ENCODE peak calls at places on chromosome 20, in six cellular contexts. P is hepatocyte, U is SK-N-SH, H is GM23338, M is neural progenitor cell, Y is OCI-LY7. X is an unnamed sample.

GRCh38 chr20:33909331-33909921 is 84.3 kb upstream of the RALY start:
- DNase-seq in M (no peak), H (no peak), U (no peak), Y (no peak), P (peak; percentile 21), X (peak; percentile 78)

GRCh38 chr20:38810926-38811325 is 5.4 kb downstream of the PPP1R16B start:
- DNase-seq in Y (no peak), U (no peak), M (no peak), H (no peak), P (no peak), X (no peak)

GRCh38 chr20:48284837-48285236 is 499.6 kb upstream of the SULF2 start:
- DNase-seq in M (no peak), P (no peak), U (no peak), Y (no peak), H (no peak), X (peak; percentile 14)

GRCh38 chr20:10332656-10333421 is 101.2 kb downstream of the MKKS start:
- DNase-seq in P (no peak), Y (no peak), H (no peak), M (no peak), U (no peak), X (no peak)

GRCh38 chr20:24783631-24784492 is 165.2 kb upstream of the CST7 start:
- DNase-seq in M (peak; percentile 17), Y (peak; percentile 35), P (peak; percentile 23), U (no peak), H (peak; percentile 61), X (no peak)

GRCh38 chr20:10580700-10581099 is 93.1 kb downstream of the JAG1 start:
- DNase-seq in Y (peak; percentile 1), U (no peak), H (no peak), P (no peak), M (no peak), X (no peak)

GRCh38 chr20:62052336-62052841 is 13.3 kb downstream of the TAF4 start:
- DNase-seq in H (no peak), U (no peak), P (no peak), M (no peak), Y (no peak), X (no peak)

GRCh38 chr20:38418509-38419204 is 16.5 kb downstream of the SNHG17 start:
- DNase-seq in P (no peak), U (no peak), M (no peak), H (no peak), Y (no peak), X (peak; percentile 31)

GRCh38 chr20:5316188-5317158 is at the start of gene PROKR2:
- DNase-seq in Y (no peak), M (peak; percentile 88), P (peak; percentile 28), H (peak; percentile 86), U (peak; percentile 88), X (peak; percentile 4)

GRCh38 chr20:1992359-1992758 is 1.5 kb downstream of the PDYN start:
- DNase-seq in Y (no peak), U (no peak), M (no peak), P (no peak), H (no peak), X (no peak)

GRCh38 chr20:61649105-61649878 is 397.2 kb downstream of the CDH4 start:
- DNase-seq in U (no peak), M (no peak), P (no peak), H (no peak), Y (no peak), X (no peak)

GRCh38 chr20:43941476-43942212 is 27.0 kb downstream of the TOX2 start:
- DNase-seq in U (no peak), Y (peak; percentile 33), H (no peak), P (no peak), M (no peak), X (peak; percentile 40)

GRCh38 chr20:43514062-43514971 is 6.8 kb downstream of the L3MBTL1 start:
- DNase-seq in P (peak; percentile 99), M (peak; percentile 100), Y (peak; percentile 99), U (peak; percentile 96), H (peak; percentile 99), X (peak; percentile 80)

GRCh38 chr20:64001607-64002011 is 20.7 kb downstream of the PRPF6 start:
- DNase-seq in Y (no peak), P (no peak), H (no peak), M (no peak), U (no peak), X (no peak)

GRCh38 chr20:17858450-17859001 is 110.1 kb downstream of the SNX5 start:
- DNase-seq in H (no peak), M (no peak), U (no peak), P (no peak), Y (no peak), X (no peak)

GRCh38 chr20:45427236-45428149 is 11.6 kb downstream of the PIGT start:
- DNase-seq in U (peak; percentile 80), M (no peak), Y (no peak), P (peak; percentile 64), H (no peak), X (no peak)

GRCh38 chr20:2738734-2739398 is 46.3 kb downstream of the EBF4 start:
- DNase-seq in M (no peak), U (no peak), P (no peak), Y (no peak), H (no peak), X (no peak)

GRCh38 chr20:48556956-48557355 is 270.8 kb downstream of the PREX1 start:
- DNase-seq in Y (no peak), U (peak; percentile 57), H (peak; percentile 9), M (peak; percentile 50), P (no peak), X (no peak)

GRCh38 chr20:2026514-2026913 is 32.7 kb upstream of the PDYN start:
- DNase-seq in P (no peak), H (no peak), M (no peak), Y (peak; percentile 8), U (no peak), X (no peak)

GRCh38 chr20:63612276-63612931 is 14.5 kb downstream of the GMEB2 start:
- DNase-seq in U (no peak), Y (no peak), M (no peak), H (no peak), P (no peak), X (no peak)

GRCh38 chr20:5171074-5171789 is 44.4 kb downstream of the CDS2 start:
- DNase-seq in M (peak; percentile 64), U (no peak), H (peak; percentile 56), P (no peak), Y (no peak), X (no peak)

GRCh38 chr20:43752561-43753301 is 25.9 kb upstream of the GTSF1L start:
- DNase-seq in P (no peak), M (no peak), Y (peak; percentile 77), H (no peak), U (no peak), X (peak; percentile 87)

GRCh38 chr20:34302312-34302722 is 838 bp downstream of the AHCY start:
- DNase-seq in M (peak; percentile 6), H (peak; percentile 72), P (peak; percentile 16), Y (no peak), U (no peak), X (peak; percentile 76)

GRCh38 chr20:17541596-17541995 is 10.4 kb upstream of the BFSP1 start:
- DNase-seq in H (no peak), U (no peak), Y (no peak), M (no peak), P (no peak), X (no peak)

GRCh38 chr20:23497458-23498026 is 6.6 kb downstream of the CST8 start:
- DNase-seq in M (no peak), Y (no peak), H (no peak), U (no peak), P (no peak), X (no peak)

GRCh38 chr20:24998121-24998520 is 5.6 kb upstream of the APMAP start:
- DNase-seq in U (no peak), H (no peak), M (no peak), P (no peak), Y (no peak), X (no peak)

GRCh38 chr20:35269055-35269781 is 8.7 kb downstream of the MMP24OS start:
- DNase-seq in H (peak; percentile 93), M (peak; percentile 89), P (peak; percentile 82), Y (peak; percentile 57), U (peak; percentile 93), X (peak; percentile 77)

GRCh38 chr20:2697768-2698167 is 5.2 kb downstream of the EBF4 start:
- DNase-seq in U (peak; percentile 52), M (no peak), H (no peak), Y (no peak), P (no peak), X (no peak)

GRCh38 chr20:40768105-40768504 is 79.1 kb upstream of the MAFB start:
- DNase-seq in M (no peak), Y (no peak), P (no peak), H (no peak), U (no peak), X (no peak)

GRCh38 chr20:58014628-58015315 is 213.7 kb downstream of the ANKRD60 start:
- DNase-seq in P (no peak), Y (no peak), H (no peak), U (no peak), M (no peak), X (no peak)
- TF ChIP-seq EZH2phosphoT487 in P (no peak), Y (no peak), H (no peak), U (no peak), M (no peak), X (no peak)

DNA sequence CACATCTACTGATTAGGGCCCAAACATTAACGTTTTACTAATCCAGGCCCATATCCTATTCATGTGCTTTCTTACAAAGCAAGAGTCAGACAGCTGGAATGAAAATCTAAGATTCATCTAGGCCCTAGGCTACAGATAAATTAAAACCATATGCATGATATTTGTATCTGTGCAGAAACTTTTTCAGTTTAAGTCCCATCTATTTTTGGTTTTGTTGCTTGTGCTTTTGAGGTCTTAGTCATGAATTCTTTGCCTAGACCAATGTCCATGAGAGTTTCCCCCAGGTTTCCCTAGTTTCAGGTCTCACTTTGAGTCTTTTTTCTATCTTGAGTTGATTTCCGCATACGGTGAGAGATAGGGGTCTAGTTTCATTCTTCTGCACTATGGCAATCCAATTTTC is 20.2 kb downstream of the ADNP start:
- DNase-seq in M (no peak), H (no peak), U (peak; percentile 35), P (no peak), Y (no peak), X (peak; percentile 90)
- TF ChIP-seq EZH2phosphoT487 in M (no peak), H (no peak), U (no peak), P (no peak), Y (no peak), X (no peak)

GRCh38 chr20:46899619-46900018 is 5.0 kb downstream of the EYA2 start:
- DNase-seq in H (no peak), U (no peak), P (no peak), Y (peak; percentile 8), M (no peak), X (no peak)
- TF ChIP-seq EZH2phosphoT487 in H (no peak), U (no peak), P (no peak), Y (no peak), M (no peak), X (no peak)

DNA sequence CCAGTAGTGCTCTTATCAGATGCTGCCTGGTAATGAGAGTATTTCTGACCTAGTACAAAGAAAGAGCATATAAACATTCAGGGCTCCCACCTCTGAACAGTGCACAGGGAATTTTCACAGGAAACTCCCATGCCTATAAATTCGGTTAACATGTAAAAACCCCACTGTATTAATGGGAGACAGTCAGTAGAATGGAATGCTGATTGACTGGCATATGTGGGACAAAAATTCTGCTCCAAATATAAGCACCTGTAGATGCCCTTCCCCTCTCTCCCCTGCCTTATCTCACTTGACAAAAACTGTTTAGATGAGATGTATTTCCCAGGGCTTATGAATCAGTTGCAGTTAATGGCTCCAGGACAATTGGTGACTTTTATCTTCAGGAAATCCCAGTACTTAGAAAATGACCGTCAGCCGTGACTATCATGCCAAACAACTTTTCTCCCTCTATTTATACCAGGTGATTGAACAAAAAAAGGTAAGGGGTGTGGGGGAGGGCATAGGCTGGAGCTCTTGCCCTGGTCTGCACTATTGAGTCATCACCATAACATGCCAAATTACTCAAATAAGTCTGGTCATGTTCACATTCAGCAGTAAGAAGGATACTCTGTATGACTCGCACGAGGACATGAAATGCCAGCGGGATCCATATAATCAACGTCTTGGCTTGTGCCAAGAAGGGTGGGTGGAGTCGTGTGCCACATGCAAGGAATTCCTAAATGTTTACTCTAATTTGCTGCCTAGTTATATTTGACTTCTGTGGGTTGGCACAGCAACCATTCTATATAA is 176.4 kb upstream of the BMP2 start:
- DNase-seq in P (no peak), M (no peak), H (no peak), Y (no peak), U (no peak), X (peak; percentile 90)
- TF ChIP-seq EZH2phosphoT487 in P (no peak), M (no peak), H (no peak), Y (no peak), U (no peak), X (no peak)

X was measured in GM23248.